ENCODE peak calls at places on chromosomes 4 and X, in six cellular contexts. X, Y, K, A, O and W are unnamed samples.

GRCh38 chr4:167452922-167453321 is 218.6 kb upstream of the SPOCK3 start:
- DNase-seq in X (no peak), Y (no peak), K (no peak), A (no peak), O (no peak), W (no peak)

GRCh38 chrX:67568769-67569168 is 24.9 kb downstream of the AR start:
- DNase-seq in X (no peak), Y (no peak), K (no peak), A (no peak), O (no peak), W (no peak)

GRCh38 chr4:148412460-148412859 is 29.8 kb downstream of the NR3C2 start:
- DNase-seq in X (no peak), Y (no peak), K (no peak), A (no peak), O (no peak), W (no peak)

GRCh38 chrX:31487946-31488345 is 416.1 kb upstream of the FTHL17 start:
- DNase-seq in X (no peak), Y (no peak), K (no peak), A (no peak), O (no peak), W (no peak)

GRCh38 chrX:82163701-82164100 is 961.8 kb downstream of the SH3BGRL start:
- DNase-seq in X (no peak), Y (no peak), K (no peak), A (no peak), O (peak), W (no peak)

GRCh38 chr4:145179201-145179860 is 1.1 kb downstream of the OTUD4 start:
- DNase-seq in X (peak), Y (peak), K (peak), A (no peak), O (peak), W (peak)

GRCh38 chr4:190017357-190018200 is 9.5 kb downstream of the FRG2 start:
- DNase-seq in X (no peak), Y (peak), K (no peak), A (no peak), O (no peak), W (no peak)

GRCh38 chr4:145545538-145546224 is 64.0 kb downstream of the SMAD1 start:
- DNase-seq in X (no peak), Y (no peak), K (peak), A (no peak), O (peak), W (no peak)

GRCh38 chr4:120841580-120841979 is 80.9 kb downstream of the PRDM5 start:
- DNase-seq in X (no peak), Y (no peak), K (no peak), A (no peak), O (no peak), W (no peak)

GRCh38 chr4:74039065-74039763 is 725 bp upstream of the CXCL3 start:
- DNase-seq in X (no peak), Y (no peak), K (peak), A (peak), O (peak), W (no peak)

GRCh38 chr4:3207531-3208037 is 41.4 kb upstream of the MSANTD1 start:
- DNase-seq in X (no peak), Y (no peak), K (no peak), A (no peak), O (no peak), W (no peak)

GRCh38 chr4:80035336-80035735 is 37.7 kb downstream of the ANTXR2 start:
- DNase-seq in X (no peak), Y (no peak), K (no peak), A (peak), O (no peak), W (no peak)

GRCh38 chrX:5810636-5811035 is 418.0 kb downstream of the NLGN4X start:
- DNase-seq in X (no peak), Y (no peak), K (no peak), A (no peak), O (no peak), W (no peak)

GRCh38 chrX:10726647-10727046 is 106.3 kb upstream of the MID1 start:
- DNase-seq in X (no peak), Y (no peak), K (no peak), A (no peak), O (peak), W (no peak)